ENCODE peak calls at places on chromosomes 2 and 18, in four cellular contexts. I is stomach, W is esophagus squamous epithelium, N is tibial nerve. G is an unnamed sample.

GRCh38 chr2:70418514-70418913 is 116.6 kb upstream of the FAM136A start:
- DNase-seq in I (no peak), W (no peak), N (no peak), G (no peak)

GRCh38 chr2:210158236-210158635 is 13.0 kb downstream of the KANSL1L start:
- DNase-seq in I (no peak), W (no peak), N (no peak), G (peak)

GRCh38 chr2:95007061-95007609 is 18.4 kb upstream of the MAL start:
- DNase-seq in I (no peak), W (no peak), N (no peak), G (no peak)

GRCh38 chr2:203998195-203998804 is 61.7 kb downstream of the ICOS start:
- DNase-seq in I (no peak), W (no peak), N (no peak), G (no peak)

GRCh38 chr2:204680576-204680975 is 135.3 kb downstream of the PARD3B start:
- DNase-seq in I (no peak), W (no peak), N (no peak), G (no peak)

GRCh38 chr18:7609617-7610016 is 42.5 kb downstream of the PTPRM start:
- DNase-seq in I (no peak), W (no peak), N (no peak), G (no peak)

GRCh38 chr2:78457269-78457668 is 568.2 kb upstream of the REG3G start:
- DNase-seq in I (no peak), W (no peak), N (no peak), G (no peak)

GRCh38 chr2:5482929-5483331 is 209.3 kb upstream of the SOX11 start:
- DNase-seq in I (no peak), W (no peak), N (no peak), G (no peak)

GRCh38 chr2:222810044-222810443 is 50.8 kb upstream of the ACSL3 start:
- DNase-seq in I (no peak), W (no peak), N (no peak), G (no peak)

GRCh38 chr2:237122214-237122666 is 36.6 kb downstream of the COPS8 start:
- DNase-seq in I (peak), W (no peak), N (peak), G (peak)

GRCh38 chr2:48592067-48592466 is 25.6 kb upstream of the GTF2A1L start:
- DNase-seq in I (no peak), W (no peak), N (no peak), G (no peak)

GRCh38 chr2:37926635-37927034 is 1.5 kb downstream of the RMDN2 start:
- DNase-seq in I (no peak), W (no peak), N (no peak), G (no peak)
- H3K4me3 ChIP-seq in I (no peak), W (no peak), N (no peak), G (no peak)

GRCh38 chr2:217901826-217902225 is 101.0 kb downstream of the TNS1 start:
- DNase-seq in I (no peak), W (no peak), N (no peak), G (no peak)
- H3K4me3 ChIP-seq in I (no peak), W (no peak), N (peak), G (no peak)

GRCh38 chr2:233083782-233084181 is 23.6 kb downstream of the INPP5D start:
- DNase-seq in I (no peak), W (no peak), N (no peak), G (no peak)
- H3K4me3 ChIP-seq in I (no peak), W (no peak), N (no peak), G (no peak)

DNA sequence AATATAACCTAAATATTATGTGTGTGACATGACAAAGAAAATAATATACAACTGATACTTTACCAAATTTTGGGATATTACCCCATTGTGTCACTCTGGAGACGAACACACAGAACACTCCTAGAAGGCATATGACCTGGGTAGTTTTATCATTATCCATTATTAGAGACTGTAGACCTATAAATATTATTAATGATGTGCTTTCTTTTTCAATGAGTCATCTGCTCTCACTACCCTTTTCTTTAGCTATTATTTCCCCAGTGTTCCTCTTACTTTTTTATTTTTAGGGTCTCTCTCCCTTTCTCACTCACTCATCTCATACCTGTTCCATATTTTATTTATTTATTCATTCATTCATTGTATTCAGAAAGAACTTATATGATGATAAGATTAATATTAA is 143.3 kb upstream of the ITGA4 start:
- DNase-seq in I (no peak), W (no peak), N (no peak), G (no peak)
- H3K4me3 ChIP-seq in I (no peak), W (no peak), N (no peak), G (no peak)